ENCODE peak calls at places on chromosomes 12 and 14, in nine cellular contexts. Y is DMS153; G is sigmoid colon; F is ovary; W is KBM-7; I is mesothelial cell of epicardium; C is CD8-positive, alpha-beta memory T cell; K is bronchial epithelial cell; D is psoas muscle. X is an unnamed sample.

GRCh38 chr14:52175982-52176502 is 91.5 kb upstream of the PTGDR start:
- DNase-seq in Y (no peak), G (no peak), F (no peak), W (peak), I (no peak), C (peak), K (no peak), D (no peak), X (no peak)

GRCh38 chr12:57726151-57726883 is 12.2 kb downstream of the AGAP2 start:
- DNase-seq in Y (peak), G (peak), F (peak), W (no peak), I (peak), C (no peak), K (peak), D (peak), X (peak)

GRCh38 chr12:77477907-77478533 is 352.7 kb upstream of the NAV3 start:
- DNase-seq in Y (no peak), G (no peak), F (no peak), W (no peak), I (no peak), C (no peak), K (no peak), D (no peak), X (no peak)

GRCh38 chr14:93712838-93713724 is 75.2 kb downstream of the PRIMA1 start:
- DNase-seq in Y (no peak), G (peak), F (no peak), W (no peak), I (peak), C (no peak), K (peak), D (no peak), X (no peak)

GRCh38 chr12:103855036-103855712 is 14.1 kb upstream of the NT5DC3 start:
- DNase-seq in Y (peak), G (no peak), F (no peak), W (no peak), I (no peak), C (no peak), K (no peak), D (no peak), X (no peak)

GRCh38 chr14:21346532-21347135 is 37.2 kb downstream of the SUPT16H start:
- DNase-seq in Y (no peak), G (no peak), F (no peak), W (no peak), I (no peak), C (no peak), K (no peak), D (no peak), X (no peak)

GRCh38 chr14:96146131-96146771 is 58.4 kb upstream of the BDKRB2 start:
- DNase-seq in Y (no peak), G (peak), F (no peak), W (no peak), I (peak), C (no peak), K (peak), D (no peak), X (no peak)

GRCh38 chr14:101174980-101175606 is 271.6 kb upstream of the RTL1 start:
- DNase-seq in Y (peak), G (no peak), F (peak), W (no peak), I (peak), C (no peak), K (no peak), D (no peak), X (no peak)

GRCh38 chr14:75278422-75279152 is at the start of gene FOS:
- DNase-seq in Y (peak), G (peak), F (peak), W (peak), I (peak), C (peak), K (peak), D (peak), X (peak)

GRCh38 chr12:5177731-5178130 is 134.1 kb downstream of the KCNA5 start:
- DNase-seq in Y (no peak), G (no peak), F (no peak), W (no peak), I (no peak), C (no peak), K (peak), D (no peak), X (no peak)

GRCh38 chr12:25787701-25788100 is 170.8 kb upstream of the RASSF8 start:
- DNase-seq in Y (no peak), G (no peak), F (no peak), W (no peak), I (no peak), C (no peak), K (no peak), D (no peak), X (no peak)

GRCh38 chr14:71243697-71244096 is 336.4 kb downstream of the PCNX1 start:
- DNase-seq in Y (no peak), G (no peak), F (no peak), W (no peak), I (no peak), C (no peak), K (no peak), D (no peak), X (no peak)

GRCh38 chr12:12266389-12266872 is 413 bp downstream of the LRP6 start:
- DNase-seq in Y (no peak), G (no peak), F (no peak), W (no peak), I (no peak), C (no peak), K (no peak), D (no peak), X (no peak)

GRCh38 chr14:22658951-22659350 is 14.8 kb upstream of the OR6J1 start:
- DNase-seq in Y (no peak), G (no peak), F (no peak), W (no peak), I (no peak), C (no peak), K (no peak), D (no peak), X (no peak)

GRCh38 chr12:116123511-116124258 is 153.8 kb downstream of the MED13L start:
- DNase-seq in Y (peak), G (no peak), F (no peak), W (peak), I (no peak), C (no peak), K (peak), D (peak), X (peak)

GRCh38 chr14:85534914-85535313 is 5.0 kb downstream of the FLRT2 start:
- DNase-seq in Y (no peak), G (no peak), F (no peak), W (no peak), I (no peak), C (no peak), K (no peak), D (no peak), X (no peak)

GRCh38 chr14:50021261-50021660 is 95.1 kb downstream of the VCPKMT start:
- DNase-seq in Y (no peak), G (no peak), F (no peak), W (no peak), I (no peak), C (no peak), K (no peak), D (no peak), X (no peak)

GRCh38 chr14:54480830-54481562 is 7.8 kb downstream of the GMFB start:
- DNase-seq in Y (no peak), G (no peak), F (no peak), W (no peak), I (no peak), C (no peak), K (peak), D (no peak), X (no peak)

GRCh38 chr12:125185740-125186470 is 120.7 kb downstream of the AACS start:
- DNase-seq in Y (no peak), G (peak), F (no peak), W (peak), I (peak), C (no peak), K (peak), D (peak), X (peak)

GRCh38 chr14:103867523-103867953 is 20.2 kb upstream of the PPP1R13B start:
- DNase-seq in Y (no peak), G (peak), F (no peak), W (no peak), I (no peak), C (no peak), K (peak), D (no peak), X (no peak)

GRCh38 chr14:52080817-52081755 is 12.2 kb upstream of the NID2 start:
- DNase-seq in Y (peak), G (no peak), F (no peak), W (no peak), I (no peak), C (no peak), K (peak), D (no peak), X (peak)

GRCh38 chr12:4518106-4518728 is 20.5 kb upstream of the RAD51AP1 start:
- DNase-seq in Y (no peak), G (no peak), F (no peak), W (no peak), I (no peak), C (no peak), K (peak), D (no peak), X (no peak)

GRCh38 chr14:54398028-54398368 is 1.2 kb downstream of the CDKN3 start:
- DNase-seq in Y (no peak), G (no peak), F (no peak), W (peak), I (no peak), C (no peak), K (no peak), D (no peak), X (no peak)

GRCh38 chr12:124829708-124830304 is 33.9 kb downstream of the SCARB1 start:
- DNase-seq in Y (no peak), G (no peak), F (no peak), W (no peak), I (no peak), C (no peak), K (no peak), D (no peak), X (no peak)

GRCh38 chr12:46677749-46678148 is 148.0 kb downstream of the SLC38A4 start:
- DNase-seq in Y (no peak), G (no peak), F (no peak), W (peak), I (no peak), C (no peak), K (peak), D (no peak), X (no peak)

GRCh38 chr12:123986374-123986920 is 13.4 kb downstream of the ZNF664 start:
- DNase-seq in Y (no peak), G (no peak), F (no peak), W (no peak), I (no peak), C (no peak), K (no peak), D (no peak), X (no peak)

GRCh38 chr14:75720828-75721227 is 59.8 kb downstream of the TTLL5 start:
- DNase-seq in Y (no peak), G (peak), F (peak), W (no peak), I (no peak), C (no peak), K (no peak), D (peak), X (no peak)

GRCh38 chr14:70442750-70443149 is 9.2 kb upstream of the ADAM21 start:
- DNase-seq in Y (no peak), G (no peak), F (no peak), W (no peak), I (no peak), C (no peak), K (no peak), D (no peak), X (no peak)

GRCh38 chr12:98595152-98595988 is 1.9 kb downstream of the SLC25A3 start:
- DNase-seq in Y (no peak), G (no peak), F (no peak), W (no peak), I (no peak), C (no peak), K (peak), D (no peak), X (no peak)

GRCh38 chr14:96095581-96096476 is 56.7 kb downstream of the C14orf132 start:
- DNase-seq in Y (peak), G (no peak), F (no peak), W (no peak), I (no peak), C (no peak), K (peak), D (peak), X (no peak)

GRCh38 chr12:56304276-56304675 is 4.1 kb upstream of the CS start:
- DNase-seq in Y (no peak), G (no peak), F (no peak), W (no peak), I (no peak), C (no peak), K (no peak), D (no peak), X (no peak)

GRCh38 chr12:113154351-113154973 is 4.9 kb downstream of the CFAP73 start:
- DNase-seq in Y (peak), G (no peak), F (no peak), W (no peak), I (no peak), C (no peak), K (peak), D (no peak), X (peak)

GRCh38 chr12:67783393-67783792 is 134.8 kb downstream of the DYRK2 start:
- DNase-seq in Y (no peak), G (no peak), F (no peak), W (no peak), I (no peak), C (no peak), K (no peak), D (no peak), X (no peak)

GRCh38 chr14:43949410-43949809 is 557.7 kb downstream of the FSCB start:
- DNase-seq in Y (no peak), G (no peak), F (no peak), W (no peak), I (no peak), C (no peak), K (no peak), D (no peak), X (no peak)

GRCh38 chr14:105884808-105885281 is 358.5 kb downstream of the TMEM121 start:
- DNase-seq in Y (no peak), G (peak), F (peak), W (no peak), I (peak), C (no peak), K (no peak), D (no peak), X (no peak)

GRCh38 chr12:77049767-77050353 is 15.5 kb downstream of the E2F7 start:
- DNase-seq in Y (peak), G (no peak), F (no peak), W (peak), I (no peak), C (no peak), K (peak), D (no peak), X (no peak)

GRCh38 chr14:85471156-85471555 is 58.8 kb upstream of the FLRT2 start:
- DNase-seq in Y (no peak), G (no peak), F (no peak), W (no peak), I (no peak), C (no peak), K (no peak), D (no peak), X (no peak)